ENCODE peak calls at places on chromosomes 5 and 9, in five cellular contexts. E is endothelial cell of umbilical vein; J is activated CD4-positive, alpha-beta T cell treated with anti-CD3 and anti-CD28 coated beads, Interleukin-2, amount 50 U/mL, for 4 hours; L is AG10803; U is ELR. P is an unnamed sample.

GRCh38 chr5:133611357-133612020 is 852 bp downstream of the FSTL4 start:
- DNase-seq in E (no peak), J (no peak), L (no peak), U (no peak), P (no peak)

GRCh38 chr9:6383551-6384225 is 29.3 kb upstream of the UHRF2 start:
- DNase-seq in E (no peak), J (no peak), L (peak; percentile 70), U (peak; percentile 60), P (peak; percentile 82)

GRCh38 chr5:11407553-11408145 is 496.6 kb downstream of the CTNND2 start:
- DNase-seq in E (no peak), J (no peak), L (no peak), U (no peak), P (no peak)

GRCh38 chr9:69389437-69389995 is 64.5 kb downstream of the ENTREP1 start:
- DNase-seq in E (no peak), J (no peak), L (no peak), U (no peak), P (no peak)

GRCh38 chr9:37801287-37801850 is 772 bp downstream of the DCAF10 start:
- DNase-seq in E (peak; percentile 51), J (peak; percentile 20), L (peak; percentile 9), U (peak; percentile 40), P (peak; percentile 15)

GRCh38 chr9:19050637-19051591 is 1.7 kb downstream of the RRAGA start:
- DNase-seq in E (peak; percentile 17), J (no peak), L (no peak), U (peak; percentile 9), P (no peak)

GRCh38 chr5:142816577-142816976 is 46.4 kb downstream of the ARHGAP26 start:
- DNase-seq in E (peak; percentile 46), J (no peak), L (peak; percentile 50), U (peak; percentile 15), P (peak; percentile 72)

GRCh38 chr5:158234323-158235158 is 375.6 kb upstream of the CLINT1 start:
- DNase-seq in E (no peak), J (no peak), L (peak; percentile 6), U (peak; percentile 1), P (peak; percentile 57)

GRCh38 chr5:119049824-119050449 is 20.9 kb upstream of the DMXL1 start:
- DNase-seq in E (no peak), J (no peak), L (peak; percentile 87), U (peak; percentile 58), P (peak; percentile 84)

GRCh38 chr5:164475339-164475977 is 970.0 kb downstream of the MAT2B start:
- DNase-seq in E (peak; percentile 47), J (no peak), L (peak; percentile 5), U (peak; percentile 30), P (peak; percentile 43)

GRCh38 chr9:121281614-121282291 is 13.8 kb downstream of the GSN start:
- DNase-seq in E (peak; percentile 68), J (no peak), L (peak; percentile 53), U (peak; percentile 75), P (peak; percentile 82)

GRCh38 chr9:81801190-81801589 is 111.8 kb upstream of the TLE1 start:
- DNase-seq in E (no peak), J (no peak), L (peak; percentile 79), U (peak; percentile 40), P (peak; percentile 38)

GRCh38 chr5:126182901-126183695 is 240.1 kb upstream of the GRAMD2B start:
- DNase-seq in E (no peak), J (no peak), L (no peak), U (no peak), P (no peak)

GRCh38 chr5:107781451-107781850 is 110.7 kb upstream of the EFNA5 start:
- DNase-seq in E (no peak), J (no peak), L (no peak), U (no peak), P (peak; percentile 14)

GRCh38 chr5:109319351-109319750 is 90.4 kb downstream of the PJA2 start:
- DNase-seq in E (no peak), J (no peak), L (no peak), U (no peak), P (no peak)

GRCh38 chr9:91059713-91060112 is 258.1 kb downstream of the SYK start:
- DNase-seq in E (peak; percentile 48), J (no peak), L (peak; percentile 75), U (no peak), P (peak; percentile 47)

GRCh38 chr9:69019808-69020207 is 5.9 kb upstream of the PRKACG start:
- DNase-seq in E (no peak), J (no peak), L (no peak), U (no peak), P (no peak)